ENCODE peak calls at places on chromosome 22, in seven cellular contexts. E, I, U, T, X, D and Q are unnamed samples.

GRCh38 chr22:43923191-43923590 is 414 bp upstream of the PNPLA3 start:
- DNase-seq in T (no peak), U (no peak), E (no peak), X (no peak), I (no peak), D (no peak), Q (no peak)

GRCh38 chr22:49087163-49087562 is 740.5 kb downstream of the BRD1 start:
- DNase-seq in X (no peak), D (peak; percentile 45), U (no peak), I (no peak), T (no peak), E (peak; percentile 38), Q (no peak)

GRCh38 chr22:39809772-39810557 is 83.6 kb downstream of the ENTHD1 start:
- DNase-seq in U (no peak), E (no peak), T (no peak), D (no peak), I (no peak), X (no peak), Q (no peak)

GRCh38 chr22:49807780-49808708 is 19.6 kb downstream of the BRD1 start:
- DNase-seq in I (no peak), X (no peak), D (no peak), U (no peak), E (peak; percentile 26), T (no peak), Q (no peak)

GRCh38 chr22:37021710-37022482 is 2.4 kb downstream of the MPST start:
- DNase-seq in U (no peak), I (no peak), T (peak; percentile 86), X (no peak), D (peak; percentile 62), E (peak; percentile 90), Q (no peak)

GRCh38 chr22:23077627-23078461 is 7.5 kb downstream of the GNAZ start:
- DNase-seq in U (no peak), E (no peak), X (no peak), T (no peak), I (no peak), D (no peak), Q (no peak)

GRCh38 chr22:31185056-31185455 is 25.1 kb downstream of the RNF185 start:
- DNase-seq in X (no peak), T (no peak), E (no peak), U (no peak), I (no peak), D (no peak), Q (no peak)

GRCh38 chr22:50292643-50293440 is 14.6 kb downstream of the PLXNB2 start:
- DNase-seq in I (no peak), X (no peak), U (no peak), E (no peak), D (no peak), T (no peak), Q (no peak)

GRCh38 chr22:23177197-23177596 is 3.1 kb upstream of the BCR start:
- DNase-seq in E (no peak), U (peak; percentile 83), X (no peak), I (no peak), T (no peak), D (no peak), Q (no peak)

GRCh38 chr22:34330432-34330831 is 410.2 kb upstream of the LARGE1 start:
- DNase-seq in D (no peak), X (no peak), T (no peak), U (no peak), I (no peak), E (no peak), Q (no peak)

DNA sequence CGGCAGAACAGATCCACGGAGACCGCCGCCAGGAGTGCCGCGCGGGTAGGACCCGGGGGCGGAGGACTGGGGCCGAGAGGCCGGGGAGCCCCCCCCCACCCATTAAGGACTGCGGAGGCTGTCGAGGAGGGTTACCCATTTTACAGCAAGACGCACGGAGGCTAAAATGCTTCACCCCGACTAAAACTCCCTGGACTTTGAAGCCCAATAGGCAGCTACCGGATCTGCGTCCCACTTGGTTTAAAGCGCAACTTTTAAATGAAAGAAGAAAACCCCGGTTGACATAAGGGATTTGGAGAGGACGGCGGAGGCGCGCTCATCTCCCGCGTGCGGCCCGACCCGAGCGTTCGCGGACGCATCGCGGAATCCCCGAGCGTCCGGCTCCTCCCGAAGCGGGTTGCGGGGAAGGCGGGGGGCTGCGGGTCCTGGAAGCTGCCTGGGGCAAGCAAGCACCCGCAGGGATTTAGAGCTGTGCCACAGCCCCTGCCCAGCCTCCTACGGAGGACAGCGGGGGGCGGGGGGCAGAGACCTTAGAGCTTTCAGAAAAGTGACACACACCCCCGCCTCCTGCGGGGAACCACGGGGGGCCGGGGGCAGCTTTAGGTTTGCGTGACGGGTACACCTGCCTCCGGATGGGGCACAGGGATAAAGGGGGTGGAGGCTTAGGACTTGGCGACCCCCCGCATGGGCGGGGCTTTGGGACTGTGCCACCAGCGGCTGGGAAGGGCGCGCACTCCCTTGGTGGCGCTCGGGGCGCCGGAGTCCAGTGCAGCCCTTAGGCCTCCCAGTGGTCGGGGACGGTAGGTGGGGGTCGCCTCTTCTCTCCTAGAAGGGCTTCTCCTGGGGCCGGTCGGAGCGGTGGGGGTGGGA is 761 bp upstream of the CELSR1 start:
- DNase-seq in E (peak; percentile 82), U (peak; percentile 65), I (no peak), X (no peak), T (peak; percentile 79), D (peak; percentile 54), Q (no peak)
- TF ChIP-seq CTCF in E (no peak), U (peak; percentile 36), I (peak; percentile 17), X (no peak), T (peak; percentile 51), D (peak; percentile 31), Q (no peak)

DNA sequence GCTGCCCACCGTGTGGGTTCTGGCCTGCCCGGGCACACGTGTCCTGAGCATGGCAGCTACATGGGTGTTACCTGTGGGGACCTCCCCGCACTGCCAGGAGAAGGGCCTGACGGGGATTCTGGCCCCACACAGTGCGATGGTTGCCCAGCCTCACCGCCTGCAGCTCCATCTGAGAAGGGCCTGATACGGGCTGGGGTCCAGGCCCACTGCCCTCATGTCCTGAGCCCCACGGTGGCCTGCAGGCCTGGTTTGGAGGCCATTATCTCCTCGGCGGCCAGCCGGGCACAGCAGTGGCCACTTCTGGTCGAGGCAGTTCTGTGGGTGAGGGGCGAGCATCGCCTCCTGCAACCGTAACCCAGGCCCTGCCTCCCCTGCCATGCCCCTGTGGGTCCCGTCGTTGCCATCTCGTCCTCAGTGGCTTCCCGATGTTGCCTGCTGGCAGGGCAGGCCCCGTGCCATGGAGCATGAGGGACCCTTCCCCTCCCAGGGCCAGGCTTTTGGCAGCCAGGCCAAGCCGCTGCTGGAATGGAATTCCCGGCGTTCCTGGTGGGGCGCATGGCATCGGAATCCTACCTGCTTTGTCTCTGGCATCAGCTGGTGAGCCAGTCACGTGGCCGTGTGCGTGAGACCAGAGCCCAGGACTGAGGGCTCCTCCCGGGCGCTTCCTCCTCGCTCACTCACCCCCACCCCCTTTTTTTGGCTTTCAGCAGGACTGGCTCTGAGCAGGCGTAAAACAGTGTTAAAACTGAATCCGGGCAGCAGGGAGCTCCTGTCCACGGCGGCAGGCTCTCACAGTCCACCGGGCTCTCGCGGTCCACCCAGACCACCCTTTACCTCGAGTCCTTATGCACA is 71.9 kb upstream of the PPARA start:
- DNase-seq in I (peak; percentile 72), U (no peak), E (peak; percentile 81), D (no peak), T (no peak), X (no peak), Q (no peak)
- H3K27ac ChIP-seq in I (peak overlapping the region; percentile 100), U (peak overlapping the region; percentile 14), E (peak overlapping the region; percentile 97), D (no peak overlapping the region), T (no peak overlapping the region), X (peak overlapping the region; percentile 98), Q (peak overlapping the region; percentile 99)

GRCh38 chr22:20524004-20524481 is 16.6 kb downstream of the MED15 start:
- DNase-seq in T (no peak), U (no peak), D (no peak), E (no peak), X (no peak), I (no peak), Q (no peak)

GRCh38 chr22:20525048-20525447 is 17.6 kb downstream of the MED15 start:
- DNase-seq in T (no peak), U (no peak), X (no peak), E (no peak), I (no peak), D (no peak), Q (no peak)

GRCh38 chr22:20526305-20526627 is 18.9 kb downstream of the MED15 start:
- DNase-seq in E (no peak), U (no peak), I (no peak), T (no peak), D (no peak), X (no peak), Q (no peak)

GRCh38 chr22:20528405-20528978 is 21.1 kb downstream of the MED15 start:
- DNase-seq in D (no peak), X (no peak), T (no peak), U (no peak), I (no peak), E (no peak), Q (no peak)

DNA sequence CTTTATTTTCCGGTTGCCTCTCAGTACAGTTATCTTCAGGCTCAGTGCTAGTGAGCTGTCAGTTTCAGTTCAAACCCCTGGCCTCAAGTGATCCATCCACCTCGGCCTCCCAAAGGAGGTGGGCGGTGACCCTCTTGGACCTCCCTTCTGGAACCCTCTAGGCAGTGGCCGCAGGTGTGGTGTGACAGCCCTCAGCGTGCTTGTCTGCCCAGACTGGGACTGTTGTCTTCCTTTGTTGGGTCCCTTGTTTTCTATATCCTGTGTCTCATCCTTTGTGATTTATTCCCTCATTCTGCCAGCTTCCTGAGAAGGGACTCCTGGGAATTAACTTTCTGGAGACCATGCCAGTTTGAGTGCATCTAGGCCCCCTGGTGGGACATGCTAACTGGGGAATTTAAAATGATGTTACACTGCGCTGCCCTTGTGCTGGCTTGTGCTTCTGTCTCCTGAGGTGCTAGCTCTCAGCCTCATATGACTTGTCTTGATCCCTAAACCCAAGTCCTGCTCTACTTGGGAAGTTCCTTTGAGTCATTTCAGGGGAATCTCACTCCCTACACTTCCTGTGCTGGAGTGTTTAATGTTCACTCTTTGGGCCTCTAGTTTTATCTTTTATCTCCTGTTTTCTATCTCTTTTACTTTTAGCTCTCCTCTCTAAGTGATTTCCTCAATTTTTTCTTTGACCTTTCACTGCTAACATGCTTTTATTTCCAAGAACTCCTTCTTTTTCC is 19.4 kb downstream of the MED15 start:
- DNase-seq in X (no peak), E (no peak), T (no peak), U (no peak), D (peak; percentile 46), I (no peak), Q (no peak)
- TF ChIP-seq CTCF in X (no peak), E (no peak), T (no peak), U (no peak), D (no peak), I (no peak), Q (no peak)

DNA sequence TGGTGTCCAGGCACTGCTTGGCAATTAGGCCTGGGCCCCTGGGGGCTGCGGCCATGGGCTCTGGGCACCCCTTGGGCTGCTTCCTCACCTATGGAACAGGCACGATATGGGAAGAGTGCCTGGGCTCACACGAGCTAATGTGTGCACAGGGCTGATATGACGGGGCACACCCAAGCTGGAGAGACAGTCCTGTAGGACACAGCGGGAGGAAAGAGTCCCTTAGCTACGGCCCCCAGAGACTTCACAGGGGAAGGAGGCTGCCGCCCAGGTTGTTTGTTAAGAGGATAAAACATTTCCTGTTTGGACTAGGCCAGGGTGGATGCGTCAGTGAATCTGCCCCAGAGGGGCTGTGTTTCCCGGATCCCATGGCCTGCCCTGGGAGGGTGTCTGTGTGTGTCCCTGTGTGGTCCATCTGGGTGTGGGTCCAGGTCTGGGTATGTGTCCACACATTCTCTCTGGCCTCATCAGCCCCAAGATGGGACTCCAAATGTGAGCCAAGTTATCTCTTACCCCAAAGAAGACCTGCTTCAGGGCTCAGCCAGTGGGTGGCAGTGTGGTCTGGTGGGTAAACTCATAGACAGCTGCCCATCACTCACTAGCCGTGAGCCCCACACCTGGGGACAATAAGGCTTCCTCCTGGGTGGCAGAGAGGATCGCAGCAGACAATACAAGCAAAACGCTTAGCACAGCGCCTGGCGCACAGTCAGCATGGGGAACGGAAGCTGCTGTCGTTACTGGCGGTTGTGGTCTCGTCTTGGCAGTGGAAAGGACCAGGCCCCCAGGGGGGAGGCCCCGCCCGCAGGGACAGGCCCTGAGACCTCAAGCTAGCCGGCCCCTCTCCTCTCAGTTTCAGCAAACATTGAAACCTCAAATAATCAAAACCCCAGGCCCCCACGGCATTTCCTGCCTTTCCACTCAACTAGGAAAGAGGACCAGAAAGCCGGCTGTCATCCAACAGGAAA is 3.2 kb upstream of the EMID1 start:
- DNase-seq in D (no peak), T (peak; percentile 65), E (peak; percentile 84), I (no peak), X (no peak), U (no peak), Q (peak; percentile 58)
- H3K27ac ChIP-seq in D (peak overlapping the region; percentile 50), T (no peak overlapping the region), E (peak overlapping the region; percentile 76), I (no peak overlapping the region), X (no peak overlapping the region), U (no peak overlapping the region), Q (peak overlapping the region; percentile 54)